ENCODE peak calls at places on chromosomes 2 and 18, in four cellular contexts. U is stomach, R is HepG2, Y is HCT116. D is an unnamed sample.
A peak's percentile ranks its signal among the peaks of the same experiment; 100 is the strongest.

GRCh38 chr18:32439802-32440201 is 30.9 kb downstream of the GAREM1 start:
- DNase-seq in U (no peak), R (no peak), Y (peak; percentile 15), D (no peak)

GRCh38 chr18:33123852-33124251 is 316.7 kb downstream of the CCDC178 start:
- DNase-seq in U (no peak), R (no peak), Y (no peak), D (no peak)

GRCh38 chr18:6341709-6342108 is 73.0 kb downstream of the L3MBTL4 start:
- DNase-seq in U (no peak), R (no peak), Y (no peak), D (no peak)

GRCh38 chr2:95041060-95041823 is 15.7 kb downstream of the MAL start:
- DNase-seq in U (no peak), R (no peak), Y (no peak), D (no peak)

GRCh38 chr18:41645600-41646360 is 309.3 kb upstream of the PIK3C3 start:
- DNase-seq in U (no peak), R (no peak), Y (no peak), D (no peak)

GRCh38 chr2:225764346-225764745 is 364.8 kb downstream of the NYAP2 start:
- DNase-seq in U (no peak), R (no peak), Y (no peak), D (no peak)

GRCh38 chr18:75250471-75250821 is 39.8 kb downstream of the TSHZ1 start:
- DNase-seq in U (no peak), R (no peak), Y (no peak), D (no peak)

GRCh38 chr2:64019083-64019974 is at the start of gene VPS54:
- DNase-seq in U (peak; percentile 59), R (peak; percentile 67), Y (peak; percentile 33), D (peak; percentile 91)

GRCh38 chr2:216665240-216665639 is 30.1 kb downstream of the IGFBP5 start:
- DNase-seq in U (peak; percentile 80), R (no peak), Y (no peak), D (peak; percentile 47)

GRCh38 chr2:214737188-214737587 is 72.3 kb downstream of the BARD1 start:
- DNase-seq in U (no peak), R (no peak), Y (no peak), D (no peak)

GRCh38 chr2:112821682-112822081 is 14.9 kb downstream of the IL1B start:
- DNase-seq in U (no peak), R (no peak), Y (no peak), D (no peak)

GRCh38 chr2:98552499-98553179 is 55.7 kb downstream of the COA5 start:
- DNase-seq in U (no peak), R (no peak), Y (no peak), D (no peak)

GRCh38 chr2:12678189-12678588 is 38.5 kb upstream of the TRIB2 start:
- DNase-seq in U (no peak), R (no peak), Y (no peak), D (no peak)

GRCh38 chr2:172600644-172601043 is 44.8 kb downstream of the PDK1 start:
- DNase-seq in U (no peak), R (no peak), Y (no peak), D (no peak)

GRCh38 chr2:37324786-37325624 is at the start of gene PRKD3:
- DNase-seq in U (peak; percentile 80), R (peak; percentile 27), Y (peak; percentile 18), D (peak; percentile 99)

GRCh38 chr2:193891021-193891420 is 1696.3 kb upstream of the TMEFF2 start:
- DNase-seq in U (no peak), R (no peak), Y (no peak), D (no peak)

GRCh38 chr2:28394331-28394877 is 1.7 kb downstream of the FOSL2 start:
- DNase-seq in U (peak; percentile 62), R (no peak), Y (no peak), D (no peak)

GRCh38 chr2:28395334-28396061 is 2.8 kb downstream of the FOSL2 start:
- DNase-seq in U (no peak), R (no peak), Y (no peak), D (no peak)

GRCh38 chr2:28397043-28397381 is 4.4 kb downstream of the FOSL2 start:
- DNase-seq in U (no peak), R (no peak), Y (no peak), D (no peak)

GRCh38 chr2:28393115-28393836 is 618 bp downstream of the FOSL2 start:
- DNase-seq in U (peak; percentile 69), R (no peak), Y (no peak), D (peak; percentile 80)

GRCh38 chr2:28394997-28395333 is 2.3 kb downstream of the FOSL2 start:
- DNase-seq in U (no peak), R (no peak), Y (no peak), D (no peak)
- TF ChIP-seq POLR2AphosphoS5 in U (no peak), R (no peak), Y (no peak), D (no peak)

DNA sequence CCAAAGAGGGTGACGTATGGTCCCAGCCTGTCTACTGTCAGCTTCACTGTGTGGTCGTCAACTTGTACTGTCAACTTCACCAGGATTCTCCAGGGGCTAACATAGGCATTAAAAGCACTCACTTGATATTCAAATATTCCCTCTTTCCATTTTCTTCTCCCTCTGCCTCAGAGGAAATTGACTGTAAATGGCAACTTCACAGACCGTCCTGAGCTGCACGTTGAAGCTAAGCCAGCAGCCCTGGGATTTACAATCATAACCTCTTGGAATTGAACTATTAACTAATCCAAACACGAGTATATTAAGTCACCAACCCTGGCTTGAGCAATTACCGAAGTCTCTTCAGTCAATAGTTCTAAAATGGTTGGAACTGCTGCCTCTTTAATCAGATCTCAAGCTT is 38.5 kb downstream of the SLC4A3 start:
- DNase-seq in U (no peak), R (no peak), Y (no peak), D (no peak)
- TF ChIP-seq POLR2AphosphoS5 in U (no peak), R (no peak), Y (no peak), D (no peak)

GRCh38 chr2:23465982-23466381 is 81.0 kb downstream of the KLHL29 start:
- DNase-seq in U (no peak), R (no peak), Y (no peak), D (no peak)
- TF ChIP-seq POLR2AphosphoS5 in U (peak; percentile 30), R (no peak), Y (no peak), D (no peak)

GRCh38 chr2:7660816-7661215 is 743.6 kb downstream of the RNF144A start:
- DNase-seq in U (no peak), R (no peak), Y (no peak), D (no peak)
- TF ChIP-seq POLR2AphosphoS5 in U (no peak), R (no peak), Y (no peak), D (no peak)

DNA sequence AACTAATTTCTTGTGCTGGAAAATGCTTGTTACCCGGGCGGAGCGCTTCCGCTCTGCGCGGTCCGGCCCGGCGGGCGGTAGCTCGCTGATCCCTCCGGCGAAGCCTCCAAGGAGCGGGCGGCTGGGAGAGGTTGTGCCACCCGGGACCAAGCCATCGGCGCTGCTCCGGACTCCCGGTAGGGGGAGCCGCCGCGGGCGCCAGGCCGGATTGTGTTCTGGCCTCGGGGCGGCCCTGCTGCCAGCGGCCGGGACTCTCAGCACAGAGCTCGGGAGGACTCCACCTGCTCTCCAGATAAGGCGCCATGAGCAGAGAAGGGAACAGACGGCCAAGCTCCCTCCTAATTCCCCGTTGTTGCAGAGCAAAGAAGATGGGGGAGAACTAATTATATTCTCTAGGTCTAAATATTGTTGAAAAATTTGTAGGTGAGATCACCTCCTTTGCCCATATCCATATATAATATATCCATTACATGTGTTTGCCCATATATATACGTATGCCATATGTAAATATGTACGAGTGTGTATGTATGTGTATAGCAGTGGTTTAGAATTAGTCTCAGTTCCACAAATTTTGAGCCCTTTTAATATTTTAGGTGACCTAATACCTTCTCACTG is 13.8 kb upstream of the SATB2 start:
- DNase-seq in U (peak; percentile 63), R (peak; percentile 53), Y (no peak), D (peak; percentile 74)
- TF ChIP-seq POLR2AphosphoS5 in U (no peak), R (no peak), Y (peak; percentile 52), D (no peak)

GRCh38 chr2:85255456-85255812 is 72.4 kb downstream of the TGOLN2 start:
- DNase-seq in U (no peak), R (no peak), Y (no peak), D (peak; percentile 33)

GRCh38 chr2:85258194-85258605 is 69.6 kb downstream of the TGOLN2 start:
- DNase-seq in U (no peak), R (no peak), Y (no peak), D (no peak)

GRCh38 chr2:85259101-85259590 is 68.6 kb downstream of the TGOLN2 start:
- DNase-seq in U (no peak), R (no peak), Y (no peak), D (no peak)

GRCh38 chr2:85255813-85256581 is 71.8 kb downstream of the TGOLN2 start:
- DNase-seq in U (no peak), R (peak; percentile 58), Y (no peak), D (peak; percentile 50)

GRCh38 chr2:85257359-85258193 is 70.2 kb downstream of the TGOLN2 start:
- DNase-seq in U (no peak), R (no peak), Y (no peak), D (peak; percentile 57)
- TF ChIP-seq POLR2AphosphoS5 in U (no peak), R (no peak), Y (no peak), D (no peak)